ENCODE peak calls at places on chromosomes 13 and 19, in ten cellular contexts. B is ascending aorta, J is MCF 10A, X is stomach, F is endothelial cell, V is IMR-90, R is mucosa of descending colon, M is psoas muscle, T is AG09319, W is H9. P is an unnamed sample.
A peak's percentile ranks its signal among the peaks of the same experiment; 100 is the strongest.

GRCh38 chr19:6108721-6109633 is 1.3 kb downstream of the RFX2 start:
- DNase-seq in B (no peak), J (no peak), X (peak; percentile 32), F (peak; percentile 20), V (peak; percentile 66), R (peak; percentile 76), M (peak; percentile 65), T (peak; percentile 67), W (peak; percentile 37), P (peak; percentile 41)

GRCh38 chr19:1668339-1669123 is 16.1 kb upstream of the TCF3 start:
- DNase-seq in B (no peak), J (no peak), X (no peak), F (peak; percentile 10), V (no peak), R (no peak), M (no peak), T (no peak), W (no peak), P (no peak)

GRCh38 chr19:39805120-39805519 is 26.5 kb downstream of the LEUTX start:
- DNase-seq in B (no peak), J (no peak), X (no peak), F (no peak), V (peak; percentile 15), R (no peak), M (peak; percentile 21), T (no peak), W (no peak), P (no peak)

GRCh38 chr13:45807520-45808099 is 43.9 kb downstream of the SIAH3 start:
- DNase-seq in B (no peak), J (peak; percentile 67), X (peak; percentile 33), F (peak; percentile 55), V (peak; percentile 17), R (peak; percentile 33), M (no peak), T (no peak), W (peak; percentile 55), P (no peak)

GRCh38 chr13:37313383-37313782 is 207.9 kb upstream of the CSNK1A1L start:
- DNase-seq in B (no peak), J (peak; percentile 86), X (no peak), F (no peak), V (peak; percentile 92), R (no peak), M (no peak), T (peak; percentile 63), W (no peak), P (no peak)

GRCh38 chr19:45179063-45179847 is 671 bp downstream of the BLOC1S3 start:
- DNase-seq in B (no peak), J (peak; percentile 42), X (peak; percentile 55), F (no peak), V (peak; percentile 17), R (no peak), M (peak; percentile 61), T (no peak), W (no peak), P (no peak)

GRCh38 chr13:113945857-113946408 is 27.9 kb downstream of the C13orf46 start:
- DNase-seq in B (no peak), J (no peak), X (no peak), F (no peak), V (no peak), R (no peak), M (peak; percentile 5), T (no peak), W (no peak), P (no peak)

GRCh38 chr13:73171926-73172325 is 113.1 kb downstream of the KLF5 start:
- DNase-seq in B (no peak), J (no peak), X (no peak), F (no peak), V (peak; percentile 46), R (no peak), M (no peak), T (no peak), W (peak; percentile 44), P (no peak)

GRCh38 chr13:57634829-57635165 is 3.3 kb downstream of the PCDH17 start:
- DNase-seq in B (no peak), J (no peak), X (no peak), F (peak; percentile 15), V (no peak), R (no peak), M (no peak), T (no peak), W (peak; percentile 58), P (no peak)

GRCh38 chr19:1261863-1262686 is 7.1 kb upstream of the CIRBP start:
- DNase-seq in B (peak; percentile 85), J (peak; percentile 90), X (peak; percentile 96), F (no peak), V (peak; percentile 43), R (peak; percentile 95), M (peak; percentile 77), T (no peak), W (no peak), P (no peak)

DNA sequence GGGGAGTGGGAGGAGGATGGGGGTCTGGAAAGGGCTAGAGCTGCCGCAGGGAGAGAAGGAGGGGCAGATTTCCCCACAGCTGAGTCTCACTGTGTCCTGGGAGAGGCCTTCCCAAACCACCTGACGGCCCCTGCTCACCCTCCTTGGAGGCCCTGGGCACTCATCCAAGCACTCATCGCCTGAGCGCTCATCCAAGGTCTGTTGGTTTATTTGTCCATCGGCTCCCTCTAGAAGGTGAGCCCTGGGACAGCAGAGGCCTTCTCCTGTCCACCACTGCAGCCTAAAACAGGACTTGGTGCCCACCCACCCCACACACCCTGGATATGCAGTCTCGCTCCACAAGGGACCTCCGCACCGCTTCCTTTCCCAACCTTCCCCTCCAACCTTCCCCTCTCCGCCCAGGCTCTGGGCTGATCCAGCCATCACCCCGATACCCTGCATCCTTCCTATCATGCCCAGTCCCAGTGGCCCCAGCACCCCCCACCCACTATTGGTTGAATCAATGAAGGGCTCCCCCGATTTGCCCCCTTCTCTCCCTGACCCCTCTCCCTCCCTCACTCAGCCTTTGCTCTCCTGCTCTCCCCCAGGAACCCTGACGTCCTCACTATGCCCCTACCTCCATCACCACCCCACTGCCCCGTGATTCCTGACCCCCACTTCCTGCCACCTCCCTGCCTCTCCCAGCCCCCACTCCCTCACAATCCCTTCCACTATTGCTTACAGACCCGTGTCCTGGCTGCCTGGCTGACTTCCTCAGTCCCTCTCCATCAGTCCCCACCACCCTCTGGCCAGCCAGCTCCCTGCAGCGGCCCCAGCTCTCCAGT is 1.6 kb downstream of the UBXN6 start:
- DNase-seq in B (no peak), J (peak; percentile 75), X (no peak), F (no peak), V (peak; percentile 84), R (no peak), M (peak; percentile 74), T (peak; percentile 60), W (no peak), P (peak; percentile 56)
- TF ChIP-seq CTCF in B (no peak), J (no peak), X (no peak), F (no peak), V (peak; percentile 19), R (no peak), M (no peak), T (peak; percentile 7), W (no peak), P (no peak)

DNA sequence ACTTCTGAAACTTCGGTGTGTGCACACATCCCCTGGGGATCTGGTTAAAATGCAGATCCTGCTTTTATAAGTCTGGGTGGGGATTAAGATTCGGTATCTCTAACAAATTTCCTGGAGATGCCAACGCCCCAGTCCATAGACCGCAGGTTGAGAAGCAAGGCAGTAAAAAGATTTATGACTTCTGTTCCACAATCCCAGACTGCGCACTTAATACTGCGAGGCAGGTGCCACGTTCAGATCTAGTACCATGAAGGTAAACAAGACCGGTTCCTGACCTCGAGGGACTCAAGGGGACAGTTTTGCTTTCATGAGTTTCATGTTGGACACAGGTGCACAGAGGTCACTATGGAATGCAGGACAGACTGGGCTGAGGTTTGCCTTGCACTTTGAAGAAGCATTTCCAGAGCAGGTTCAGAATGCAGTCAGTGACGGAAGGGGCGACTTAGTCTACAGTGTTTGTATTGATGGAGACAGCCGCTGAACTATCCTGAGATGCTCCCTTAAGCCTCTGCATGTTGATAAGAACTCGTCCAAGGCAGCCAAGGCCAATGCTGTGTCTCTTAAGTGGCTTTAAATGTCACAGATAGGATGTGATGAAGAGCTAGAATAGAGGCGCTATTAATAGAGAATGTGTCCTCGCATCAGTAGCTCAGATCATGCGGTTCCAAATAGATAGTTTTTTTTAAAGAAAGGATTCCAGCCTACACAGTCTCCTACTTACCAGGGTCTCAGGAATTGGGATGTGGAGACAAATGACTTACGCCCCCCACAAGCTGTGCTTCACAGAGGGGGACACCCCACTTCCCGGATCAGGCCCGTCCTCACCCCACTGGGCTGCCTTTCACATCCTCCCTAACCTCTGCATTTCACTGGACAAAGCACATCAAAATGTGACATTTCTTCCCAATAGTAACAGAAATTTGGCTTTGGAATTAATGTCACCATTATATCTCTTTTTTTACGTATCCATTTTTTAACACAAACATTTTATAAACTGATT is 97.1 kb upstream of the IRS2 start:
- DNase-seq in B (no peak), J (no peak), X (no peak), F (no peak), V (no peak), R (peak; percentile 43), M (no peak), T (no peak), W (no peak), P (no peak)
- TF ChIP-seq CTCF in B (no peak), J (no peak), X (no peak), F (no peak), V (no peak), R (no peak), M (no peak), T (no peak), W (no peak), P (no peak)

DNA sequence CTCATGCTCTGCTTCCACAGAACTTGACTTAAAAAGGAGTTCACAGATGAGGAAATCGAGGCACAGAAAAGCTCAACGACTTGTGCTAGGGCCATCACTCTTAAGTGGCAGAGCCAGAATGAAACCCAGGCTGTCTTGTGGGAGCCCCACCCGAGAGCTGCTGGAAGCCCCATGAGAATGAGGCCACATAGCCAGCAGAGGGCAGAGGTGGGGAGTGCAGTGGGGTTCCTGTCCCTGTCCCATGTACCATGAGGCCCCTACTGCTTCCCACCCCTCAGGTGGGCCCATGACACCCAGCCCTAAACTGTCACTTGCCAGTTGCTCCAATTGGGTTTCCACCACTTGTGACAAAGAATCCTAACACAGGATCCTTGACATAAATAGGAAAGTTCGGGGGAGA is 175.9 kb downstream of the IRS2 start:
- DNase-seq in B (no peak), J (peak; percentile 48), X (peak; percentile 48), F (peak; percentile 7), V (no peak), R (peak; percentile 68), M (no peak), T (no peak), W (peak; percentile 70), P (no peak)
- TF ChIP-seq CTCF in B (no peak), J (peak; percentile 21), X (no peak), F (no peak), V (peak; percentile 30), R (peak; percentile 19), M (peak; percentile 25), T (peak; percentile 11), W (peak; percentile 66), P (no peak)

DNA sequence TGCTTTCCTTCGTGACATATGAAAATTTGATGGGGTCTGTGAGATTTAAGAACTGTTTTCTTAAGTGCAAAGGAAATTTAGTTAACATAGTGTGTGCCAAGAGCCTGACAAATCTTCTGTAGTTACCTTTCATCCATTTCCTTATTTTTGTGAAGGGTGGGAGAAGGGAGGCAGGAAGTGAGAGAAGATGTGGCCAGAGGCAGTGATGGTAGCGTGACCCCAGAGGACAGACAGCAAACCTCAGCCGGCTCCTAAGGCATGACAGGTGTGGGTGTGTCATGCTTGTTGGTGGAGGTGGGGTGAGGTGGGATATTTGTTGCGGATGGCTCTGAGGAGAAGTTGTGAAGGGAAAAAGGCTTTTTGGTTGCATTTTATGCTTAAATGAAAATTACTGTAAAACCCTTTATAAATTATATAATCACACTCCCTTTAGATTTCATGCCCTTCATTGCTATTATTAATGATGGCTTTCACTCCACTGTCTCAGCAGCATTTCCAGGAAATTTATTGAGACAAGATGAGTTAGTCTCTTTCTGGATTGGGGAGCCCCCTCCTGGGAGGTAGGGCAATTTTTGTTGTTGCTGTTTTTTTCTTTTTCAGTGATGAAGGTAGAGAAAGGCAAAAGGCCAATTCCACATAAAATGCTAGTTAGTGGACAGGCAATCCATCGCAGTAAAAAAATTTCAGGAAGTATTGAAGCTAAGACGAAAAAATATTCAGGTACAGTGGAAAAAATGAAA is 80.0 kb downstream of the TEX26 start:
- DNase-seq in B (no peak), J (peak; percentile 50), X (no peak), F (no peak), V (peak; percentile 46), R (no peak), M (no peak), T (no peak), W (peak; percentile 37), P (no peak)
- TF ChIP-seq CTCF in B (no peak), J (peak; percentile 35), X (no peak), F (no peak), V (peak; percentile 60), R (no peak), M (no peak), T (peak; percentile 56), W (peak; percentile 53), P (peak; percentile 23)